ENCODE peak calls at places on chromosomes 11 and 22, in four cellular contexts. E is colonic mucosa, V is Peyer's patch, B is uterus. N is an unnamed sample.

GRCh38 chr22:36337365-36338130 is 50.2 kb downstream of the MYH9 start:
- DNase-seq in E (no peak), V (no peak), B (no peak), N (no peak)

GRCh38 chr22:46104170-46104880 is 46.0 kb upstream of the PPARA start:
- DNase-seq in E (no peak), V (no peak), B (no peak), N (no peak)

GRCh38 chr11:83105167-83105566 is 33.5 kb upstream of the RAB30 start:
- DNase-seq in E (no peak), V (no peak), B (no peak), N (no peak)

GRCh38 chr11:103529217-103529684 is 420.0 kb downstream of the DYNC2H1 start:
- DNase-seq in E (no peak), V (no peak), B (no peak), N (no peak)

GRCh38 chr11:46387919-46388618 is 3.5 kb downstream of the CHRM4 start:
- DNase-seq in E (no peak), V (no peak), B (no peak), N (no peak)

GRCh38 chr11:32386770-32387377 is 48.5 kb downstream of the WT1 start:
- DNase-seq in E (no peak), V (no peak), B (peak; percentile 72), N (no peak)

GRCh38 chr11:36196476-36197099 is 92.6 kb downstream of the COMMD9 start:
- DNase-seq in E (no peak), V (no peak), B (no peak), N (no peak)

GRCh38 chr11:102389253-102389652 is 42.2 kb downstream of the BIRC2 start:
- DNase-seq in E (no peak), V (no peak), B (no peak), N (no peak)

GRCh38 chr11:43989162-43989961 is 46.9 kb downstream of the C11orf96 start:
- DNase-seq in E (no peak), V (no peak), B (peak; percentile 72), N (no peak)

GRCh38 chr22:34055525-34056200 is 135.4 kb upstream of the LARGE1 start:
- DNase-seq in E (no peak), V (no peak), B (no peak), N (no peak)
- TF ChIP-seq CTCF in E (no peak), V (no peak), B (no peak), N (no peak)

GRCh38 chr22:29053048-29053702 is 8.5 kb downstream of the C22orf31 start:
- DNase-seq in E (no peak), V (no peak), B (no peak), N (no peak)
- H3K4me1 ChIP-seq in E (no peaks in the 10 kb centered on the region), V (no peaks in the 10 kb centered on the region), B (no peaks in the 10 kb centered on the region), N (no peaks in the 10 kb centered on the region)

GRCh38 chr11:297666-298405 is 1.5 kb downstream of the IFITM5 start:
- DNase-seq in E (no peak), V (peak; percentile 48), B (no peak), N (no peak)
- H3K4me3 ChIP-seq in E (no peak overlapping the region), V (no peak overlapping the region), B (no peak overlapping the region), N (no peak overlapping the region)

GRCh38 chr22:21990449-21991308 is 8.1 kb upstream of the TOP3B start:
- DNase-seq in E (no peak), V (no peak), B (no peak), N (no peak)
- TF ChIP-seq CTCF in E (no peak), V (no peak), B (no peak), N (no peak)

GRCh38 chr11:117872962-117873827 is 3.3 kb downstream of the FXYD6 start:
- DNase-seq in E (no peak), V (no peak), B (no peak), N (no peak)

GRCh38 chr11:117871784-117872183 is 4.7 kb downstream of the FXYD6 start:
- DNase-seq in E (no peak), V (no peak), B (no peak), N (no peak)

GRCh38 chr11:117873828-117874125 is 2.7 kb downstream of the FXYD6 start:
- DNase-seq in E (no peak), V (no peak), B (no peak), N (no peak)

GRCh38 chr11:117871160-117871559 is 5.3 kb downstream of the FXYD6 start:
- DNase-seq in E (no peak), V (no peak), B (no peak), N (no peak)

GRCh38 chr11:117872420-117872961 is 4.0 kb downstream of the FXYD6 start:
- DNase-seq in E (no peak), V (no peak), B (peak; percentile 82), N (no peak)
- H3K4me1 ChIP-seq in E (no peaks in the 10 kb centered on the region), V (no peaks in the 10 kb centered on the region), B (peaks cover 15% of the 10 kb centered on the region), N (no peaks in the 10 kb centered on the region)

GRCh38 chr22:37618674-37619073 is 10.0 kb downstream of the GGA1 start:
- DNase-seq in E (no peak), V (no peak), B (no peak), N (no peak)
- H3K4me3 ChIP-seq in E (no peak overlapping the region), V (no peak overlapping the region), B (no peak overlapping the region), N (no peak overlapping the region)

GRCh38 chr11:113554531-113554930 is 79.3 kb upstream of the DRD2 start:
- DNase-seq in E (no peak), V (no peak), B (no peak), N (no peak)

GRCh38 chr11:113553905-113554304 is 78.7 kb upstream of the DRD2 start:
- DNase-seq in E (no peak), V (no peak), B (no peak), N (no peak)

GRCh38 chr11:113556036-113556435 is 80.8 kb upstream of the DRD2 start:
- DNase-seq in E (no peak), V (no peak), B (no peak), N (no peak)

GRCh38 chr11:113555071-113555739 is 80.0 kb upstream of the DRD2 start:
- DNase-seq in E (no peak), V (no peak), B (no peak), N (no peak)

GRCh38 chr11:113557926-113558325 is 82.7 kb upstream of the DRD2 start:
- DNase-seq in E (no peak), V (no peak), B (no peak), N (no peak)
- TF ChIP-seq CTCF in E (no peak), V (no peak), B (no peak), N (no peak)

GRCh38 chr11:48025983-48026340 is 45.6 kb downstream of the PTPRJ start:
- DNase-seq in E (no peak), V (no peak), B (no peak), N (no peak)

GRCh38 chr11:48020092-48020755 is 39.9 kb downstream of the PTPRJ start:
- DNase-seq in E (peak; percentile 64), V (no peak), B (no peak), N (no peak)

GRCh38 chr11:48025293-48025982 is 45.1 kb downstream of the PTPRJ start:
- DNase-seq in E (no peak), V (no peak), B (no peak), N (no peak)

GRCh38 chr11:48022445-48022844 is 42.1 kb downstream of the PTPRJ start:
- DNase-seq in E (no peak), V (no peak), B (no peak), N (no peak)

GRCh38 chr11:48024635-48025071 is 44.3 kb downstream of the PTPRJ start:
- DNase-seq in E (no peak), V (no peak), B (no peak), N (no peak)
- H3K4me1 ChIP-seq in E (peaks cover 8% of the 10 kb centered on the region), V (no peaks in the 10 kb centered on the region), B (no peaks in the 10 kb centered on the region), N (peaks cover 22% of the 10 kb centered on the region)

GRCh38 chr11:30990625-30991348 is 378.8 kb downstream of the DCDC1 start:
- DNase-seq in E (no peak), V (no peak), B (no peak), N (no peak)

GRCh38 chr11:30987819-30988218 is 381.7 kb downstream of the DCDC1 start:
- DNase-seq in E (no peak), V (no peak), B (no peak), N (no peak)

GRCh38 chr11:30991376-30991775 is 378.2 kb downstream of the DCDC1 start:
- DNase-seq in E (no peak), V (no peak), B (no peak), N (no peak)

GRCh38 chr11:30991802-30992512 is 377.6 kb downstream of the DCDC1 start:
- DNase-seq in E (no peak), V (no peak), B (no peak), N (no peak)

DNA sequence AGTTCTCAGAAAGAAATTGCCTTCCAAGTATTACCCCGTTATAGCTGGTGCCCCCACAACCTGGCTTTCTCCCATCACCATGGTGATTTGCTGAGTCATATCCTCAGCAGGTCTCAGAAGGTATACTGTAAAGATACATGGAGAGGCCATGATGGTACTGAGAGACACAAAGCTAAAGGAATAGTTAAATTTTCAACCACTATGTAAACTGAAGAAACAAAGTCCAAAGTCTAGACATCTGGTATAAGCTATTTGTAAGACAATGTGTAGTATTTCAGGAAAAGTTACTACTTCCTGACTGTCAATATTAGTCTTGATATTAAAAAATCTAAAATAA is 377.1 kb downstream of the DCDC1 start:
- DNase-seq in E (no peak), V (no peak), B (no peak), N (no peak)
- H3K4me3 ChIP-seq in E (no peak overlapping the region), V (no peak overlapping the region), B (no peak overlapping the region), N (no peak overlapping the region)

GRCh38 chr11:597166-597725 is 18.5 kb downstream of the IRF7 start:
- DNase-seq in E (no peak), V (no peak), B (no peak), N (no peak)
- TF ChIP-seq CTCF in E (no peak), V (no peak), B (no peak), N (no peak)

N was measured in thoracic aorta.